ENCODE peak calls at places on chromosome 16, in seven cellular contexts. P is activated naive CD8-positive, alpha-beta T cell treated with anti-CD3 and anti-CD28 coated beads for 36 hours; E is GM10248; G is dermis blood vessel endothelial cell; D is HS-27A; Z is T-cell; F is iPS DF 19.7. C is an unnamed sample.

GRCh38 chr16:57566436-57566835 is 24.0 kb downstream of the ADGRG5 start:
- DNase-seq in F (no peak), G (no peak), D (no peak), E (no peak), Z (no peak), P (no peak), C (no peak)

GRCh38 chr16:31333686-31334649 is 21.0 kb upstream of the ITGAX start:
- DNase-seq in Z (no peak), P (peak), G (peak), E (peak), F (no peak), D (no peak), C (no peak)

GRCh38 chr16:3461120-3461519 is 17.6 kb downstream of the NAA60 start:
- DNase-seq in Z (peak), P (peak), F (no peak), D (no peak), G (no peak), E (no peak), C (no peak)

GRCh38 chr16:31216552-31217530 is at the start of gene PYDC1:
- DNase-seq in G (no peak), Z (no peak), P (peak), D (no peak), E (no peak), F (no peak), C (no peak)

GRCh38 chr16:11835309-11835708 is 16.0 kb downstream of the RSL1D1 start:
- DNase-seq in Z (no peak), D (no peak), G (no peak), F (no peak), P (no peak), E (no peak), C (no peak)

GRCh38 chr16:29116980-29117379 is 132.1 kb downstream of the LAT start:
- DNase-seq in Z (no peak), P (no peak), F (no peak), E (no peak), G (no peak), D (no peak), C (no peak)

GRCh38 chr16:17334096-17334495 is 136.7 kb downstream of the XYLT1 start:
- DNase-seq in D (no peak), Z (no peak), P (no peak), F (no peak), G (peak), E (no peak), C (peak)

GRCh38 chr16:17205279-17206139 is 265.3 kb downstream of the XYLT1 start:
- DNase-seq in E (no peak), P (no peak), D (no peak), F (peak), Z (no peak), G (no peak), C (no peak)

GRCh38 chr16:66161942-66162341 is 204.5 kb upstream of the CDH5 start:
- DNase-seq in D (no peak), G (no peak), F (no peak), P (no peak), E (no peak), Z (no peak), C (no peak)

GRCh38 chr16:24189941-24190340 is 66.2 kb upstream of the CACNG3 start:
- DNase-seq in F (no peak), P (no peak), D (no peak), E (no peak), G (no peak), Z (no peak), C (no peak)

GRCh38 chr16:82138478-82139285 is 31.3 kb downstream of the MPHOSPH6 start:
- DNase-seq in E (no peak), F (no peak), D (no peak), G (no peak), P (no peak), Z (no peak), C (no peak)

GRCh38 chr16:87847467-87847784 is 21.9 kb downstream of the SLC7A5 start:
- DNase-seq in Z (no peak), F (no peak), D (no peak), P (no peak), G (no peak), E (no peak), C (no peak)

GRCh38 chr16:66273644-66274334 is 92.7 kb upstream of the CDH5 start:
- DNase-seq in F (no peak), E (no peak), D (peak), G (peak), Z (no peak), P (no peak), C (no peak)

GRCh38 chr16:28905800-28906372 is 19.2 kb downstream of the RABEP2 start:
- DNase-seq in G (no peak), E (no peak), D (no peak), Z (no peak), P (no peak), F (no peak), C (no peak)

GRCh38 chr16:21302454-21302853 is 24.4 kb upstream of the CRYM start:
- DNase-seq in F (no peak), G (no peak), E (no peak), Z (no peak), D (no peak), P (no peak), C (peak)

GRCh38 chr16:25256821-25257503 is 683 bp downstream of the ZKSCAN2 start:
- DNase-seq in E (no peak), G (peak), P (peak), Z (no peak), D (no peak), F (no peak), C (no peak)

GRCh38 chr16:89565256-89565505 is 4.7 kb downstream of the RPL13 start:
- DNase-seq in Z (no peak), F (peak), E (no peak), D (no peak), G (no peak), P (no peak), C (no peak)

GRCh38 chr16:28193530-28194423 is 18.0 kb downstream of the XPO6 start:
- DNase-seq in D (peak), E (no peak), P (peak), G (peak), Z (no peak), F (no peak), C (peak)

GRCh38 chr16:29649560-29650494 is 13.2 kb upstream of the SPN start:
- DNase-seq in P (no peak), Z (no peak), E (no peak), D (no peak), F (no peak), G (no peak), C (no peak)

GRCh38 chr16:77511053-77511452 is 76.2 kb upstream of the ADAMTS18 start:
- DNase-seq in D (no peak), E (no peak), F (no peak), P (no peak), G (no peak), Z (no peak), C (no peak)

GRCh38 chr16:966035-966434 is 4.7 kb downstream of the LMF1 start:
- DNase-seq in G (no peak), E (no peak), F (no peak), D (no peak), P (no peak), Z (no peak), C (no peak)

GRCh38 chr16:28834873-28835863 is 11.0 kb downstream of the TUFM start:
- DNase-seq in Z (no peak), G (no peak), E (no peak), F (no peak), D (no peak), P (no peak), C (no peak)

GRCh38 chr16:67910162-67910561 is 17.1 kb downstream of the PSKH1 start:
- DNase-seq in Z (peak), D (no peak), P (peak), F (no peak), G (peak), E (no peak), C (no peak)

GRCh38 chr16:87056083-87056482 is 261.1 kb downstream of the C16orf95 start:
- DNase-seq in D (no peak), Z (no peak), F (no peak), E (no peak), G (peak), P (no peak), C (no peak)

GRCh38 chr16:55470533-55471371 is 8.2 kb upstream of the MMP2 start:
- DNase-seq in E (no peak), D (no peak), G (no peak), F (no peak), Z (no peak), P (no peak), C (no peak)

C was measured in HS-5.